ENCODE peak calls at places on chromosomes 13 and 19, in five cellular contexts. R, U, N, A and X are unnamed samples. For H3K36me3, the result is how much of the 10 kb centered on the place peaks cover.

GRCh38 chr19:51531349-51532315 is at the start of gene SIGLEC6:
- DNase-seq in R (no peak), U (no peak), N (no peak), A (no peak), X (no peak)

GRCh38 chr19:3518231-3518630 is 12.1 kb downstream of the FZR1 start:
- DNase-seq in R (no peak), U (no peak), N (no peak), A (no peak), X (no peak)

GRCh38 chr19:6218497-6219146 is 61.2 kb downstream of the MLLT1 start:
- DNase-seq in R (peak), U (peak), N (peak), A (peak), X (no peak)

GRCh38 chr13:83884141-83884540 is 1.9 kb upstream of the SLITRK1 start:
- DNase-seq in R (no peak), U (no peak), N (no peak), A (no peak), X (no peak)

GRCh38 chr13:80753951-80754350 is 413.0 kb upstream of the SPRY2 start:
- DNase-seq in R (no peak), U (no peak), N (no peak), A (no peak), X (no peak)

GRCh38 chr13:67101730-67102467 is 128.2 kb downstream of the PCDH9 start:
- DNase-seq in R (no peak), U (no peak), N (no peak), A (no peak), X (no peak)

GRCh38 chr19:33005440-33005839 is 33.4 kb downstream of the FAAP24 start:
- DNase-seq in R (no peak), U (no peak), N (no peak), A (no peak), X (no peak)

GRCh38 chr13:49097374-49097773 is 121.7 kb downstream of the FNDC3A start:
- DNase-seq in R (peak), U (no peak), N (no peak), A (no peak), X (no peak)

GRCh38 chr13:39484506-39485313 is 118.3 kb downstream of the LHFPL6 start:
- DNase-seq in R (no peak), U (no peak), N (no peak), A (no peak), X (no peak)

GRCh38 chr19:18677156-18677555 is 6.3 kb upstream of the CRTC1 start:
- DNase-seq in R (no peak), U (no peak), N (no peak), A (no peak), X (no peak)

GRCh38 chr19:18921593-18921992 is 2.1 kb downstream of the DDX49 start:
- DNase-seq in R (no peak), U (no peak), N (no peak), A (no peak), X (no peak)

GRCh38 chr13:95153647-95154405 is 147.4 kb downstream of the ABCC4 start:
- DNase-seq in R (no peak), U (no peak), N (no peak), A (no peak), X (no peak)

GRCh38 chr13:43558312-43558711 is 228.5 kb downstream of the ENOX1 start:
- DNase-seq in R (no peak), U (no peak), N (no peak), A (no peak), X (no peak)

GRCh38 chr13:45812599-45813372 is 38.8 kb downstream of the SIAH3 start:
- DNase-seq in R (no peak), U (no peak), N (no peak), A (no peak), X (no peak)

GRCh38 chr19:29529646-29530548 is 4.1 kb downstream of the VSTM2B start:
- DNase-seq in R (no peak), U (no peak), N (peak), A (no peak), X (no peak)

GRCh38 chr13:111122056-111122455 is 6.9 kb downstream of the ARHGEF7 start:
- DNase-seq in R (no peak), U (no peak), N (no peak), A (no peak), X (no peak)

GRCh38 chr13:113023217-113023597 is 54.2 kb downstream of the MCF2L start:
- DNase-seq in R (no peak), U (no peak), N (peak), A (no peak), X (no peak)

GRCh38 chr13:75136151-75136550 is 345.8 kb downstream of the TBC1D4 start:
- DNase-seq in R (no peak), U (no peak), N (no peak), A (no peak), X (no peak)

GRCh38 chr19:35161434-35161743 is 6.9 kb downstream of the FXYD5 start:
- DNase-seq in R (no peak), U (no peak), N (no peak), A (no peak), X (no peak)

GRCh38 chr13:105616313-105617075 is 919.0 kb downstream of the EFNB2 start:
- DNase-seq in R (no peak), U (no peak), N (no peak), A (no peak), X (no peak)

GRCh38 chr19:31980851-31981250 is 364.6 kb upstream of the ZNF507 start:
- DNase-seq in R (no peak), U (no peak), N (no peak), A (no peak), X (no peak)

GRCh38 chr19:806815-807421 is 9.7 kb downstream of the PTBP1 start:
- DNase-seq in R (no peak), U (no peak), N (no peak), A (no peak), X (no peak)

GRCh38 chr19:10538204-10538603 is 5.5 kb upstream of the ATG4D start:
- DNase-seq in R (no peak), U (no peak), N (no peak), A (no peak), X (no peak)

GRCh38 chr13:57629391-57629804 is 2.1 kb upstream of the PCDH17 start:
- DNase-seq in R (no peak), U (no peak), N (no peak), A (no peak), X (no peak)

GRCh38 chr19:6540918-6541689 is 10.3 kb downstream of the TNFSF9 start:
- DNase-seq in R (no peak), U (no peak), N (no peak), A (no peak), X (no peak)

GRCh38 chr19:976476-976875 is 7.7 kb upstream of the WDR18 start:
- DNase-seq in R (no peak), U (no peak), N (no peak), A (no peak), X (no peak)

GRCh38 chr19:49331616-49332055 is 3.6 kb upstream of the CD37 start:
- DNase-seq in R (peak), U (no peak), N (peak), A (no peak), X (peak)

DNA sequence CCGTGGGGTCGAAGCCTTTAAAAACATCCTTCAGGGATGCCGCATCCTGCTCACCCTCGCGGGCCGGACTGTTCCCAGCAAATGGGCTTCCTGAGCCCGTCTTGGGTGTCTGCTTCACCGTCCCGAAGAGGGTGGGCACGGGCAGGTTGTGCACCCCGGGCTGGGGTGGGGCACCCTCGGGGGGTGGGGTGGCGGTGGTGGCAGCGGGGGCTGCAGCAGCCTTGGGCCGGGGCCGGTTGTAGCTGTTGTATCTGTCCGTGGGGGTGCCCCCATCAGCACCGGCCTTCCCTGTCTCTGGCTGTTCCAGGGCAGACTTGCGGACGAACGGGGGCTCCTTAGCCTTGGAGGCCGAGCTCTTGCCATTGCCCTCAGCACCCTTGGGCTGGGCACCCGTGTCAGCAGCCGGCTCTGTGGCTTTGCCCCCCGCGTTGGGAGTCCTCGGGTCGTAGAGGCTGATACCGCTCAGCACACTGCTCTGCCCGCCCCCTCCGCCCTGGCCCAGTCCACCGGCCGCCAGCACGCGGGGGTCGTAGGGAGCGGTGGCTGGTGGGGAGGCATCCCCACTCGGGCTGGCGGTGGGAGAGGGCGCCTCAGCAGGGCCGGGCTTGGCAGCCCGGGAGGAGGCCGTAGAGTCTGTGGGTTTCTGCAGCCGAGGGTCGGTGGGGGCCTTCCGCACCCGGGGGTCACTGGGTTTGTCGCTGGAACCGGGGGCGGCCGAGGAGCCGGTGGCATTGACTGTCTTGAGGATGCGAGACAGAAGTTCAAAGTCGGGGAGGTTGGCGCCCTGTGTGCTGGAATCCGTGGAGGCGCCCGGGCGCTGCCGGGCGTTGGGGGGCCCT is 18.2 kb upstream of the TMEM160 start:
- DNase-seq in R (no peak), U (no peak), N (no peak), A (no peak), X (no peak)
- H3K36me3 ChIP-seq in R (under half), U (half or more), N (under half), A (half or more), X (under half)

GRCh38 chr19:40284251-40284500 is 969 bp downstream of the AKT2 start:
- DNase-seq in R (no peak), U (no peak), N (peak), A (no peak), X (no peak)

GRCh38 chr19:40282209-40282580 is 3.0 kb downstream of the AKT2 start:
- DNase-seq in R (no peak), U (no peak), N (no peak), A (no peak), X (no peak)

GRCh38 chr19:40282920-40283319 is 2.2 kb downstream of the AKT2 start:
- DNase-seq in R (no peak), U (no peak), N (no peak), A (no peak), X (no peak)

GRCh38 chr19:40284501-40285352 is at the start of gene AKT2:
- DNase-seq in R (no peak), U (no peak), N (peak), A (peak), X (no peak)

GRCh38 chr19:40283414-40284250 is 1.5 kb downstream of the AKT2 start:
- DNase-seq in R (no peak), U (no peak), N (no peak), A (no peak), X (no peak)
- H3K4me3 ChIP-seq in R (peak), U (peak), N (peak), A (peak), X (peak)

GRCh38 chr19:54123682-54124081 is 8.1 kb downstream of the PRPF31 start:
- DNase-seq in R (no peak), U (no peak), N (no peak), A (no peak), X (no peak)

GRCh38 chr19:54121259-54121658 is 5.7 kb downstream of the PRPF31 start:
- DNase-seq in R (no peak), U (no peak), N (no peak), A (no peak), X (no peak)

GRCh38 chr19:54125713-54126112 is 10.2 kb downstream of the PRPF31 start:
- DNase-seq in R (no peak), U (no peak), N (no peak), A (no peak), X (no peak)

GRCh38 chr19:54127688-54128440 is 9.7 kb upstream of the CNOT3 start:
- DNase-seq in R (no peak), U (no peak), N (no peak), A (no peak), X (no peak)

GRCh38 chr19:54124393-54124792 is 8.8 kb downstream of the PRPF31 start:
- DNase-seq in R (no peak), U (no peak), N (no peak), A (no peak), X (no peak)
- H3K36me3 ChIP-seq in R (under half), U (half or more), N (under half), A (half or more), X (under half)

DNA sequence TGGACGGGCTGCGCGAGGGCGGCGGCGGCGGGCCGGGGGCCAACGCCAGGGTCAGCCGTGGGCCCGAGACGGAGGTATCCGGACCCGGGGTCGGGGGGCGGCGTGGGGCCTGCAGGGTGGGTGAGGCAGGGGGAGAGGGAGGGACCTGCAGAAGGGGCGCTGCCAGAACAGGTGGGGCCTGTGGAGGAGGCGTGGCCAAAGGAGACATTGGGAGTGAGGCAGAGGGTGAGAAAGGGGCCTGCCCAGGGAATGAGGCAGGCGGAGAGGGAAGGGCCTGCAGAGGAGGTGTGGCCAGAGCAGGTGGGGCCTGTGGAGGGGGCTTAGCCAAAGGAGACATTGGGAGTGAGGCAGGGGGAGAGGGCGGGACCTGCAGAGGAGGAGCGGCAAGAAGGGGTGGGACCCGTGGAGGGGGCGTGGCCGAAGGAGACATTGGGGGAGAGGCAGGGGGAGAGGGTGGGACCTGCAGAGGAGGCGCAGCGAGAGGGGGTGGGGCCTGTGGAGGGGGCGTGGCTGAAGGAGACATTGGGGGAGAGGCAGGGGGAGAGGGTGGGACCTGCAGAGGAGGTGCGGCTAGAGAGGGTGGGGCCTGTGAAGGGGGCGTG is 4.2 kb downstream of the PRR36 start:
- DNase-seq in R (peak), U (no peak), N (peak), A (no peak), X (no peak)
- H3K4me3 ChIP-seq in R (peak), U (peak), N (peak), A (peak), X (peak)

GRCh38 chr19:42290136-42290522 is 11.8 kb upstream of the PRR19 start:
- DNase-seq in R (no peak), U (no peak), N (no peak), A (no peak), X (no peak)
- H3K36me3 ChIP-seq in R (under half), U (half or more), N (under half), A (half or more), X (under half)

DNA sequence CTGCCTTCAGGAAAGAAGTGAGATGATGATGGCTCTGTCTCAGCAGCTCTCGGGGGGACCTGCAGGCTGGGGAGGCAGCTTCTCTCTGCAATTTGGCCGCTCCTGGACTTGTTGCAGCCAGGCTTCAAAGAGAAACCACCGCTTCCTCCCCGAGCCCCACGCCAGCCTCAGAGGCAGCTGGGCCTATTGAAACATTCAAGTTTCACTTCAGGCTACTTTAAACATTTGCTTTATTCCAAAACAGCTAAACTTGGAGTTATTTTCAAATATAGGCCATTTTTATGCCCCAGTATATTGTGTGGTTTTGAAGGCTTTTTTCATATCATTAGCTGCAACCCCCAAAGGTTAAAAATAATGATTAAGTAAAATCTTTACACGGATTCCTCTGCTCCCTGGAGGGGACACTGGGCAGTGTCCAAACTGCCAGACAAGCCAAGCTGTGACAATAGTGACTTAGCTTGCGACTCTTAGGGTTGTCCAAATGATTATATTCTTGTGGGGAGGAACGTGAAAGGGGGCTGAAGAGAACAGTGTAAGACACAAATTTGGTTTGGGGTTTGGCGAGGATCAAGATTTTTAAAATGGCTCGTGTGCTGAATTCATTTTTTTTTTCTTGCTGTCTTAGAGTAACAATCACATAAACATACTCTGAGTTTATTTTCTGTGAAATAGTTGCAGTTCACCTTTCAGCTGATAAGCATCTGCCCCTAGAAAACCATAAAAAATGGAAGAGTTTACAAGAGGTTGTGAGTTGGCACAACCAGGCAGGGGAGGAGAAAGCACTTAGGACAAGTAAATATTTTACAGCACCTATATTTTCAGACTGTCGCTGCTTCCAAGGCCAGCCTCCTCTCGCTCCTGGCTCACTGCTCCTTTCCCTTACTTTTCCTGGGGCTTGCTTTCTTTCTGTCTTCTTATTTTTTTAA is 330.6 kb downstream of the DLEU7 start:
- DNase-seq in R (peak), U (no peak), N (peak), A (no peak), X (no peak)
- H3K4me3 ChIP-seq in R (peak), U (peak), N (no peak), A (peak), X (no peak)